ENCODE peak calls at places on chromosome 9, in eight cellular contexts. X is lung, K is suprapubic skin, P is ovary, M is transverse colon, Z is neural progenitor cell, O is small intestine, A is heart right ventricle. W is an unnamed sample. For H3K4me1 and H3K36me3, the result is how much of the 10 kb centered on the place peaks cover.

GRCh38 chr9:125513634-125514413 is 193.2 kb downstream of the MAPKAP1 start:
- DNase-seq in O (peak), K (no peak), Z (peak), A (no peak), P (no peak), X (peak), M (peak), W (peak)

GRCh38 chr9:128469070-128469469 is 13.3 kb downstream of the ODF2 start:
- DNase-seq in X (no peak), A (no peak), O (no peak), M (no peak), K (no peak), P (no peak), Z (no peak), W (no peak)

GRCh38 chr9:18543406-18543965 is 69.5 kb downstream of the ADAMTSL1 start:
- DNase-seq in P (no peak), X (no peak), O (no peak), Z (no peak), A (no peak), M (no peak), K (no peak), W (no peak)

GRCh38 chr9:101465330-101465915 is 29.8 kb upstream of the ALDOB start:
- DNase-seq in O (peak), Z (peak), K (no peak), P (peak), M (peak), A (no peak), X (peak), W (no peak)

GRCh38 chr9:72775570-72775969 is 177.3 kb downstream of the ALDH1A1 start:
- DNase-seq in O (no peak), A (no peak), M (no peak), Z (no peak), K (no peak), P (no peak), X (no peak), W (no peak)

GRCh38 chr9:6616976-6617375 is 28.6 kb downstream of the GLDC start:
- DNase-seq in A (no peak), X (no peak), K (no peak), Z (no peak), O (no peak), M (no peak), P (no peak), W (no peak)

GRCh38 chr9:136093995-136094881 is 851 bp downstream of the NACC2 start:
- DNase-seq in O (peak), M (peak), P (peak), K (no peak), Z (peak), X (peak), A (peak), W (peak)

GRCh38 chr9:121284733-121285451 is 16.9 kb downstream of the GSN start:
- DNase-seq in K (peak), A (peak), P (peak), M (no peak), O (no peak), Z (no peak), X (no peak), W (no peak)

GRCh38 chr9:135503371-135504261 is 3.1 kb downstream of the MRPS2 start:
- DNase-seq in Z (no peak), O (no peak), P (no peak), M (no peak), K (no peak), X (no peak), A (peak), W (no peak)

GRCh38 chr9:32552172-32552872 is at the start of the genes SMIM27 and TOPORS:
- DNase-seq in O (peak), X (peak), A (peak), M (peak), K (peak), P (peak), Z (peak), W (peak)

GRCh38 chr9:98057095-98057799 is 715 bp downstream of the NANS start:
- DNase-seq in Z (peak), M (no peak), P (no peak), K (no peak), O (peak), A (no peak), X (no peak), W (peak)

GRCh38 chr9:35756275-35756742 is 2.2 kb upstream of the MSMP start:
- DNase-seq in A (peak), M (peak), K (no peak), X (peak), P (peak), O (no peak), Z (peak), W (no peak)

GRCh38 chr9:84668204-84669007 is 1.1 kb upstream of the NTRK2 start:
- DNase-seq in O (peak), M (peak), P (peak), X (peak), K (no peak), A (peak), Z (peak), W (no peak)

GRCh38 chr9:89189215-89189614 is 10.6 kb upstream of the SHC3 start:
- DNase-seq in A (no peak), X (no peak), M (no peak), P (no peak), O (no peak), Z (no peak), K (no peak), W (no peak)

GRCh38 chr9:97504381-97505216 is 3.1 kb downstream of the TMOD1 start:
- DNase-seq in M (no peak), K (no peak), O (no peak), P (peak), Z (no peak), X (no peak), A (no peak), W (peak)

GRCh38 chr9:33446507-33447403 is 638 bp downstream of the AQP3 start:
- DNase-seq in M (peak), A (no peak), Z (peak), K (no peak), P (peak), O (peak), X (peak), W (no peak)

GRCh38 chr9:71285191-71285656 is 163.8 kb upstream of the TRPM3 start:
- DNase-seq in O (peak), M (peak), Z (peak), K (no peak), P (no peak), X (peak), A (no peak), W (no peak)
- H3K4me1 ChIP-seq in O (under half), M (under half), Z (under half), K (under half), P (under half), X (under half), A (under half), W (under half)

GRCh38 chr9:106930477-106930876 is 67.5 kb downstream of the ZNF462 start:
- DNase-seq in X (no peak), M (no peak), Z (no peak), K (no peak), P (no peak), A (no peak), O (peak), W (no peak)

GRCh38 chr9:106928350-106928749 is 65.4 kb downstream of the ZNF462 start:
- DNase-seq in O (no peak), P (no peak), A (no peak), M (no peak), X (no peak), Z (no peak), K (no peak), W (no peak)

GRCh38 chr9:106925392-106925791 is 62.4 kb downstream of the ZNF462 start:
- DNase-seq in O (no peak), P (no peak), A (no peak), Z (no peak), M (no peak), X (no peak), K (no peak), W (no peak)

GRCh38 chr9:106929471-106930198 is 66.7 kb downstream of the ZNF462 start:
- DNase-seq in Z (no peak), A (no peak), P (no peak), M (no peak), X (peak), K (no peak), O (no peak), W (no peak)

GRCh38 chr9:106927916-106928315 is 65.0 kb downstream of the ZNF462 start:
- DNase-seq in P (no peak), Z (no peak), K (no peak), A (no peak), O (no peak), X (no peak), M (no peak), W (no peak)
- H3K36me3 ChIP-seq in P (under half), Z (under half), K (half or more), A (half or more), O (under half), X (under half), M (under half), W (half or more)

GRCh38 chr9:111910428-111910827 is 13.8 kb downstream of the UGCG start:
- DNase-seq in M (no peak), Z (no peak), O (no peak), X (no peak), P (no peak), K (no peak), A (no peak), W (no peak)
- H3K4me1 ChIP-seq in M (under half), Z (under half), O (under half), X (under half), P (under half), K (half or more), A (under half), W (half or more)

DNA sequence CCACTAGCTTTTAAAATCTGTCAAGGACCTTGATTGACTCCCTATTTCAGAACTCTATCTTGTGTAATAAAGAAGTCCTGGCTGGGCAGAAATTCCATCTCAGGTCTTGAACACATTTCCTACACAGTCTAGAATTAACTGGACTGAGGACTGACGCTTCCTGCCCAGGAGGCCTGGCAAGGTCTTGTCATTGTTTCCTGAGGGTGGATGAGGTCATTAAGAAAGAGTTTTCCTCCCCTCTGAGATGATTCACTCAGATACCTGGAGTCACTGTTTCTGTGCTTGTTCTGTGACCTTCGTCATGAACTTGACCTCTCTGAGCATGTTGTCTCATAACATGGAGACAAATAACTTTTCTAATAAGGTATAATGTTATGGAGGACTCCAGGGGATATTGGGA is 10.0 kb downstream of the MTAP start:
- DNase-seq in X (no peak), O (no peak), M (no peak), Z (no peak), P (no peak), A (no peak), K (no peak), W (no peak)
- H3K36me3 ChIP-seq in X (under half), O (under half), M (under half), Z (under half), P (under half), A (under half), K (under half), W (under half)

GRCh38 chr9:94801685-94802084 is 75.2 kb downstream of the AOPEP start:
- DNase-seq in K (no peak), M (no peak), X (no peak), P (no peak), A (no peak), Z (no peak), O (no peak), W (no peak)
- H3K4me1 ChIP-seq in K (half or more), M (under half), X (under half), P (under half), A (under half), Z (under half), O (under half), W (under half)

DNA sequence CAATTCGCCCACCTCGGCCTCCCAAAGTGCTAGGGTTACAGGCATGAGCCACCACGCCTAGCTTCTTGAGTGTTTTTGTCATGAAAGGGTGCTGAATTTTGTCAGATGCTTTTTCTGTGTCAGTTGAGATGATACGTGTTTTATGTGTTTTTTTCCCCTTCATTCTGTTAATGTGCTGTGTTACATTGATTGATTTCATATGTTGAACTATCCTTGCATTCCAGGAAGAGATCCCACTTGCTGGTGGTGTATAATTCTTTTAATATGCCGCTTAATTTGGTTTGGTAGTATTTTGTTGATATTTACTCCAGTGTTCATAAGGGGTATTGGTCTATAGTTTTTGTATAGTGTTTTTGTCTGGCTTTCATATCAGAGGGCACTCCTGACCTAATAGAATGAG is 13.6 kb downstream of the ZBTB43 start:
- DNase-seq in Z (no peak), M (no peak), O (no peak), X (no peak), A (no peak), P (no peak), K (no peak), W (no peak)
- H3K36me3 ChIP-seq in Z (under half), M (under half), O (under half), X (under half), A (under half), P (under half), K (under half), W (under half)